ENCODE peak calls at places on chromosomes 4 and X, in five cellular contexts. H is neural progenitor cell, D is tibial artery, M is fibroblast of lung, Q is vagina. U is an unnamed sample.

GRCh38 chr4:60682901-60683300 is 517.2 kb upstream of the ADGRL3 start:
- DNase-seq in H (no peak), D (no peak), M (peak; percentile 12), Q (no peak), U (peak; percentile 55)

GRCh38 chrX:14409341-14409740 is 120.0 kb upstream of the GLRA2 start:
- DNase-seq in H (no peak), D (no peak), M (peak; percentile 55), Q (no peak), U (peak; percentile 22)

GRCh38 chr4:144757969-144758368 is 112.0 kb downstream of the HHIP start:
- DNase-seq in H (no peak), D (no peak), M (no peak), Q (no peak), U (no peak)

GRCh38 chrX:47879447-47879846 is 42.7 kb downstream of the ZNF81 start:
- DNase-seq in H (no peak), D (no peak), M (no peak), Q (no peak), U (no peak)

GRCh38 chrX:137071596-137071995 is 37.8 kb upstream of the GPR101 start:
- DNase-seq in H (no peak), D (no peak), M (no peak), Q (no peak), U (no peak)

GRCh38 chr4:91427171-91427570 is 876.6 kb upstream of the GRID2 start:
- DNase-seq in H (no peak), D (no peak), M (no peak), Q (no peak), U (no peak)

GRCh38 chr4:2333356-2333841 is 71.5 kb upstream of the MXD4 start:
- DNase-seq in H (no peak), D (peak; percentile 58), M (no peak), Q (no peak), U (no peak)

GRCh38 chrX:42776195-42776594 is 1.8 kb downstream of the PPP1R2C start:
- DNase-seq in H (no peak), D (no peak), M (peak; percentile 5), Q (no peak), U (peak; percentile 8)

GRCh38 chr4:87677731-87678130 is 27.7 kb downstream of the DMP1 start:
- DNase-seq in H (no peak), D (no peak), M (no peak), Q (no peak), U (no peak)

GRCh38 chr4:39950861-39951481 is 26.7 kb downstream of the PDS5A start:
- DNase-seq in H (no peak), D (no peak), M (no peak), Q (no peak), U (no peak)

GRCh38 chrX:19156223-19156622 is 34.0 kb upstream of the ADGRG2 start:
- DNase-seq in H (peak; percentile 13), D (no peak), M (no peak), Q (no peak), U (no peak)

GRCh38 chrX:110321081-110321480 is 3.2 kb upstream of the AMMECR1 start:
- DNase-seq in H (no peak), D (no peak), M (no peak), Q (no peak), U (no peak)

GRCh38 chrX:64204252-64204651 is 1.3 kb downstream of the AMER1 start:
- DNase-seq in H (peak; percentile 47), D (peak; percentile 79), M (peak; percentile 8), Q (no peak), U (no peak)

GRCh38 chr4:125368684-125369083 is 53.9 kb downstream of the FAT4 start:
- DNase-seq in H (no peak), D (no peak), M (peak; percentile 92), Q (no peak), U (peak; percentile 84)

GRCh38 chr4:67776746-67777145 is 22.6 kb upstream of the GNRHR start:
- DNase-seq in H (no peak), D (no peak), M (no peak), Q (no peak), U (no peak)

GRCh38 chr4:14023901-14024300 is 396.4 kb upstream of the BOD1L1 start:
- DNase-seq in H (no peak), D (no peak), M (no peak), Q (no peak), U (no peak)

GRCh38 chr4:87073570-87074470 is 139.0 kb downstream of the AFF1 start:
- DNase-seq in H (peak; percentile 35), D (no peak), M (peak; percentile 53), Q (no peak), U (no peak)

GRCh38 chr4:163866728-163867313 is 372.3 kb downstream of the TMA16 start:
- DNase-seq in H (no peak), D (no peak), M (peak; percentile 88), Q (no peak), U (peak; percentile 20)

GRCh38 chr4:112504807-112505206 is 11.2 kb downstream of the NEUROG2 start:
- DNase-seq in H (no peak), D (no peak), M (no peak), Q (no peak), U (no peak)

GRCh38 chr4:182265881-182266280 is 22.7 kb downstream of the TENM3 start:
- DNase-seq in H (no peak), D (no peak), M (no peak), Q (no peak), U (no peak)
- TF ChIP-seq CTCF in H (no peak), D (no peak), M (no peak), Q (no peak), U (peak; percentile 27)

DNA sequence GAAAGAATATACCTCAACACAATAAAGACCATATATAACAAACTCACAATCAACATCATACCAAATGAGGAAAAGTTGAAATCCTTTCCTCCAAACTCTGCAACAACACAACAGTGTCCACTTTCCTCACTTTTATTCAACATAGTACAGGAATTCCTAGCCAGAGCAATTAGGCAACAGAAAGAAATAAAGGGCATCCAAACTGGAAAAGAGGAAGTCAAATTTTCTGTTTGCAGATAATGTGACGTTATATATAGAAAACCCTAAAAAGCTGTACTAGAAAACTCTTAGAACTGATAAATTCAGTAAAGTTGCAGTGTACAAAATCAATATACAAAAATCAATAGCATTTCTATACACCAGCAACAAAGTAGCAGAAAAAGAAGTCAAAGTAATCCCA is 107.6 kb downstream of the SOWAHB start:
- DNase-seq in H (no peak), D (no peak), M (no peak), Q (no peak), U (no peak)
- H3K4me3 ChIP-seq in H (no peak overlapping the region), D (no peak overlapping the region), M (no peak overlapping the region), Q (no peak overlapping the region), U (no peak overlapping the region)

GRCh38 chrX:17160971-17161370 is 214.0 kb upstream of the NHS start:
- DNase-seq in H (no peak), D (no peak), M (no peak), Q (no peak), U (no peak)
- TF ChIP-seq CTCF in H (peak; percentile 36), D (no peak), M (no peak), Q (no peak), U (peak; percentile 30)

GRCh38 chr4:110484029-110484428 is 8.1 kb downstream of the ENPEP start:
- DNase-seq in H (no peak), D (no peak), M (no peak), Q (no peak), U (no peak)
- H3K4me3 ChIP-seq in H (no peak overlapping the region), D (no peak overlapping the region), M (no peak overlapping the region), Q (no peak overlapping the region), U (no peak overlapping the region)

GRCh38 chrX:30812326-30812725 is 76.7 kb downstream of the TAB3 start:
- DNase-seq in H (no peak), D (no peak), M (no peak), Q (no peak), U (no peak)
- TF ChIP-seq CTCF in H (no peak), D (no peak), M (no peak), Q (no peak), U (no peak)

DNA sequence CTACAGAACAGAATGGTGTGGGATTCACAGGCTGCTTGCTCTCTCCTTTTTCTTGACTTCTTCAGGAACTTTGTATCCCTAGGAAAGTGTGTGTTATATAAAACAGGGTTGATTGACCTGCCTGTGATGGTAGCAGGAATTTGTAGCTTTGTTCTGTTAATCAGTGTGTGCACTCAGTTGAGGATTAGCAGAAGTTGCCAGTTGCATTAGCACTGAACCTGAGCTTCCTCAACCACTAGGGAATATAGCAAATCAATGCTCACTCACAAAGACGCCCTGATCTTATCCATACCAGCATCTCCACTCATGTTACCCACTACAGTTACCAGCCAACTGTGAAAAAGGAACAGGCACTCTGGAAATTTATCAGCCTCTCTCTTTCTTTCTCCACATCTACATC is 319.1 kb upstream of the EMCN start:
- DNase-seq in H (no peak), D (no peak), M (no peak), Q (no peak), U (no peak)
- H3K4me3 ChIP-seq in H (no peak overlapping the region), D (no peak overlapping the region), M (no peak overlapping the region), Q (no peak overlapping the region), U (no peak overlapping the region)

DNA sequence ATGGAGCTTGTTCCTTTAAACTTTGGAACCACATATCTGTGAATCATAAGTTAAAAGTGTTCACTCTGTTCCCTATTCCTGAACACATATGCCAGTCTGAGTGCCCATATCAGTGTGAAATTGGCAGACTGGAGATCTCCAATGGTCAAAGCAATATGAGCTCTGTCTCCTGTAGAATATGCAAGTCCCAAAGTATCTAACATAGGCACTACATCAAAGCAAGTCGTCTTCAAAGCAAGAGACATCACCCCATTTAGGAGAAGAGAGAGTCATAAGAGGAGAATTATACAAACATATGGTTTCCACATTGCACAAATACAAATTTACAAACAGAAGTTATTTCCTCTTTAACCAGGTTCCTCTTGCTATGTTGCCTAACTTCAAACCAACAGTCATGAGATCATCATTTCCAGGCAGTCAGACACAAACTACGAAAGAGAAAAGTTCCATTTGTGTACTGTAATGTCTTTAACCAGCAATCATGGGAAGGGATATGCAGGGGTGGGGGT is 9.9 kb upstream of the GK start:
- DNase-seq in H (no peak), D (no peak), M (peak; percentile 88), Q (no peak), U (no peak)
- TF ChIP-seq CTCF in H (no peak), D (no peak), M (no peak), Q (no peak), U (no peak)